ENCODE peak calls at places on chromosomes 2 and 18, in ten cellular contexts. B, J, O, W, M, H, L, I, Y and T are unnamed samples.
A peak's percentile ranks its signal among the peaks of the same experiment; 100 is the strongest.

GRCh38 chr2:10283106-10284062 is 19.3 kb upstream of the HPCAL1 start:
- DNase-seq in B (peak; percentile 85), J (peak; percentile 91), O (peak; percentile 86), W (peak; percentile 98), M (no peak), H (peak; percentile 88), L (peak; percentile 87), I (no peak), Y (peak; percentile 63), T (peak; percentile 49)

GRCh38 chr18:8984131-8984670 is 118.3 kb upstream of the NDUFV2 start:
- DNase-seq in B (peak; percentile 16), J (no peak), O (no peak), W (no peak), M (no peak), H (no peak), L (no peak), I (no peak), Y (no peak), T (no peak)

GRCh38 chr18:67710639-67711038 is 194.1 kb upstream of the DSEL start:
- DNase-seq in B (no peak), J (no peak), O (no peak), W (peak; percentile 19), M (no peak), H (no peak), L (no peak), I (no peak), Y (peak; percentile 14), T (no peak)

GRCh38 chr2:95009009-95009760 is 16.3 kb upstream of the MAL start:
- DNase-seq in B (no peak), J (no peak), O (no peak), W (no peak), M (no peak), H (no peak), L (no peak), I (no peak), Y (no peak), T (no peak)

GRCh38 chr18:79953921-79954651 is 2.6 kb upstream of the SLC66A2 start:
- DNase-seq in B (no peak), J (no peak), O (no peak), W (no peak), M (no peak), H (no peak), L (no peak), I (no peak), Y (no peak), T (no peak)

GRCh38 chr2:109125595-109126500 is 3.2 kb upstream of the SH3RF3 start:
- DNase-seq in B (peak; percentile 88), J (peak; percentile 95), O (peak; percentile 99), W (peak; percentile 95), M (no peak), H (peak; percentile 18), L (peak; percentile 98), I (no peak), Y (no peak), T (no peak)

GRCh38 chr2:113232730-113233129 is 46.0 kb downstream of the PAX8 start:
- DNase-seq in B (no peak), J (no peak), O (no peak), W (no peak), M (no peak), H (no peak), L (no peak), I (no peak), Y (no peak), T (no peak)

GRCh38 chr2:60530228-60530627 is 23.2 kb downstream of the BCL11A start:
- DNase-seq in B (no peak), J (no peak), O (no peak), W (no peak), M (no peak), H (no peak), L (no peak), I (no peak), Y (no peak), T (peak; percentile 30)

GRCh38 chr2:60358471-60358870 is 195.0 kb downstream of the BCL11A start:
- DNase-seq in B (no peak), J (no peak), O (no peak), W (no peak), M (no peak), H (no peak), L (no peak), I (no peak), Y (no peak), T (no peak)

GRCh38 chr2:217588266-217588665 is 414.5 kb downstream of the TNS1 start:
- DNase-seq in B (no peak), J (no peak), O (peak; percentile 40), W (no peak), M (no peak), H (no peak), L (no peak), I (no peak), Y (no peak), T (no peak)

DNA sequence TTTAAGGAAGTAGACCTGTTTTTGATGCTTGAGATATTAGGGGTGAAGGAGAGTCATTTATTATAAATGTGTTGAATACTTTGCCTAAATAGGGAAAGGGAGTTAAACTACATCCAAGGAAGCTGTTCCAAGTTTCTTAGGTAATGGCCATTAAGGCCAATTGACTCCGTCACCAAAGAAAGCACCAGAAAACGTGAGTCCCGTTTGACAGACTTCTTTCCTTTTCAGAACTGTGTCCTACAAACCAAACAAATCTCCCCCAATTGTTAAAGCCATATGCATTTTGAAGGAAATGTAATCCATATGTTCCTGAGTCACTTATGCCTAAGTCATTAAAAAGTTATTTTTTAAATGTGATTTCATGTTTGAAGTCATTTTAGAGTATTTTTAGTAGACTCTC is 133.6 kb downstream of the RHBDD1 start:
- DNase-seq in B (no peak), J (peak; percentile 63), O (peak; percentile 56), W (no peak), M (no peak), H (no peak), L (peak; percentile 57), I (no peak), Y (no peak), T (no peak)
- H3K9ac ChIP-seq in B (no peak overlapping the region), J (peak overlapping the region; percentile 25), O (no peak overlapping the region), W (no peak overlapping the region), M (no peak overlapping the region), H (no peak overlapping the region), L (no peak overlapping the region), I (no peak overlapping the region), Y (no peak overlapping the region), T (peak overlapping the region; percentile 17)

GRCh38 chr2:239259603-239260298 is 141.1 kb downstream of the HDAC4 start:
- DNase-seq in B (no peak), J (no peak), O (no peak), W (no peak), M (peak; percentile 19), H (no peak), L (no peak), I (no peak), Y (no peak), T (no peak)
- H4K20me1 ChIP-seq in B (peaks cover 3% of the 10 kb centered on the region), J (no peaks in the 10 kb centered on the region), O (no peaks in the 10 kb centered on the region), W (no peaks in the 10 kb centered on the region), M (no peaks in the 10 kb centered on the region), H (no peaks in the 10 kb centered on the region), L (peaks cover 3% of the 10 kb centered on the region), I (peaks cover 4% of the 10 kb centered on the region), Y (peaks cover 31% of the 10 kb centered on the region), T (no peaks in the 10 kb centered on the region)

GRCh38 chr2:85987266-85988178 is 98.7 kb upstream of the ST3GAL5 start:
- DNase-seq in B (no peak), J (no peak), O (no peak), W (no peak), M (peak; percentile 5), H (no peak), L (no peak), I (no peak), Y (no peak), T (no peak)

GRCh38 chr2:85988210-85988913 is 99.6 kb upstream of the ST3GAL5 start:
- DNase-seq in B (no peak), J (peak; percentile 14), O (no peak), W (no peak), M (no peak), H (no peak), L (no peak), I (no peak), Y (no peak), T (no peak)

GRCh38 chr2:85986121-85986520 is 97.3 kb upstream of the ST3GAL5 start:
- DNase-seq in B (no peak), J (no peak), O (no peak), W (no peak), M (no peak), H (no peak), L (no peak), I (no peak), Y (no peak), T (no peak)

GRCh38 chr2:85981579-85982247 is 92.9 kb upstream of the ST3GAL5 start:
- DNase-seq in B (no peak), J (no peak), O (no peak), W (no peak), M (peak; percentile 14), H (no peak), L (no peak), I (no peak), Y (no peak), T (no peak)

DNA sequence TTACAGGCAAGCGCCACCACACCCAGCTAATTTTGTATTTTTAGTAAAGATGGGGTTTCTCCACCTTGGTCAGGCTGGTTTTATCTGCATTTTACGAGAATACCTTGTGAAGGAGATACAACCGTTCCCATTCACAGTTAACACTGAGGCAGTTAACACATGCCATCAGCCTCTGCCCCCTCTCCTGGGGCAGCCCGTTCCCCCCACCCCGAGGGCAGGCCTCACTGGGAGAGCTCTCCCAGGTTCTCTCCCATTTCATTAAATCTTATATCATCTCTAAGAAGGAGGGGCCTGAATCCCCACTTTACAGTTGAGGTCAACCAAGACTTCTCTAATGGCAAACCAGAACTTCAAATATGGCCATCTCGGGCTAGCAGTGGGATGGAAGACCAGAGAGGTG is 95.0 kb upstream of the ST3GAL5 start:
- DNase-seq in B (no peak), J (no peak), O (no peak), W (no peak), M (peak; percentile 4), H (no peak), L (no peak), I (no peak), Y (no peak), T (no peak)
- H3K9ac ChIP-seq in B (no peak overlapping the region), J (no peak overlapping the region), O (no peak overlapping the region), W (no peak overlapping the region), M (no peak overlapping the region), H (no peak overlapping the region), L (no peak overlapping the region), I (no peak overlapping the region), Y (no peak overlapping the region), T (no peak overlapping the region)

DNA sequence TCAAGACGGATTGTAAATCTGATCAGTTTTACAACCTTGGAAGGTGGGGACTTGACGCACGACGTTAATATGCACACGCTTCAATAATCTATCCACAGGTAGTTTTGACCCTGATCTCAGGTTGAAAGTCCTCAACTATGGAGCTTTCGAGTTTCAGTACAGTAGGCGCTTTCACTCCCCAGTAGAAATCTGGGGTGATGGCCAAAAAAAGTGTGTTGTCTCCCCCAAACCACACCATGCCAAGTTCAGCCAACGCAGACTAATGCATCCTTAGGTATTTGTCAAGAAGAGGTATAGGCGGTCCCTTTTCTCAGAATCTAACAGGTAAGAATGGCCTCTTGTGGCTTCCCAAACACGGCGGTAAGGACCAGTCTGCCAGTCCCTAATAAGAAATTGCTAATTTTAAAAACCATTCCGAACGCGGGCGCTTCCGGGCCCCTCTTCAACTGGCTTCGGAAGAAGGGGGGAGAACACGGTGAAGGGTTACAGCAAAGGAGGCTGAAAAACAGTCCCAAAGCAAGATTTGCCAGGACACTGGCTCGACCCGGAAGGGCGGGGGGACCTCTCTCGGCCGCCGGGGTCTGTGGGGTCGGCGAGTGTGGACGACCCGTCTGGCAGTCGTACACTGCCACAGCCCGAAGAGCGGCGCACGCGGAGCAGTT is 661 bp downstream of the FAM210A start:
- DNase-seq in B (peak; percentile 41), J (peak; percentile 40), O (peak; percentile 8), W (peak; percentile 21), M (no peak), H (no peak), L (peak; percentile 2), I (no peak), Y (no peak), T (no peak)
- H4K20me1 ChIP-seq in B (no peaks in the 10 kb centered on the region), J (no peaks in the 10 kb centered on the region), O (no peaks in the 10 kb centered on the region), W (peaks cover 48% of the 10 kb centered on the region), M (no peaks in the 10 kb centered on the region), H (no peaks in the 10 kb centered on the region), L (peaks cover 9% of the 10 kb centered on the region), I (peaks cover 4% of the 10 kb centered on the region), Y (no peaks in the 10 kb centered on the region), T (peaks cover 14% of the 10 kb centered on the region)